ENCODE peak calls at places on chromosomes 6 and 20, in eight cellular contexts. Q, U, V, I, F, B, G and J are unnamed samples.

GRCh38 chr6:42907336-42907735 is 8.5 kb upstream of the PTCRA start:
- DNase-seq in Q (no peak), U (no peak), V (no peak), I (no peak), F (no peak), B (peak; percentile 82), G (no peak), J (no peak)

GRCh38 chr20:33709398-33709797 is 10.7 kb downstream of the PXMP4 start:
- DNase-seq in Q (no peak), U (no peak), V (no peak), I (peak; percentile 30), F (no peak), B (peak; percentile 43), G (no peak), J (no peak)

GRCh38 chr6:150290429-150290828 is 78.4 kb upstream of the IYD start:
- DNase-seq in Q (no peak), U (no peak), V (peak; percentile 68), I (no peak), F (no peak), B (no peak), G (no peak), J (no peak)

GRCh38 chr6:161230339-161230738 is 43.5 kb downstream of the AGPAT4 start:
- DNase-seq in Q (no peak), U (no peak), V (no peak), I (no peak), F (no peak), B (no peak), G (no peak), J (no peak)

GRCh38 chr6:12068899-12069557 is 56.9 kb downstream of the HIVEP1 start:
- DNase-seq in Q (no peak), U (no peak), V (no peak), I (no peak), F (no peak), B (no peak), G (no peak), J (peak; percentile 75)

GRCh38 chr20:4490595-4491280 is 231.0 kb upstream of the PRND start:
- DNase-seq in Q (no peak), U (no peak), V (peak; percentile 17), I (no peak), F (no peak), B (no peak), G (no peak), J (no peak)

GRCh38 chr6:135362124-135362523 is 135.4 kb downstream of the AHI1 start:
- DNase-seq in Q (no peak), U (no peak), V (no peak), I (no peak), F (no peak), B (no peak), G (no peak), J (no peak)

GRCh38 chr6:11381801-11382513 is 149.5 kb upstream of the NEDD9 start:
- DNase-seq in Q (no peak), U (no peak), V (no peak), I (peak; percentile 64), F (peak; percentile 19), B (no peak), G (peak; percentile 31), J (no peak)

GRCh38 chr20:64048402-64049044 is 916 bp downstream of the SOX18 start:
- DNase-seq in Q (no peak), U (no peak), V (peak; percentile 48), I (no peak), F (no peak), B (no peak), G (no peak), J (no peak)

GRCh38 chr6:40755749-40756452 is 168.7 kb upstream of the LRFN2 start:
- DNase-seq in Q (no peak), U (no peak), V (peak; percentile 41), I (peak; percentile 5), F (peak; percentile 41), B (peak; percentile 84), G (no peak), J (no peak)

GRCh38 chr6:35397806-35398418 is 54.2 kb upstream of the FANCE start:
- DNase-seq in Q (no peak), U (no peak), V (no peak), I (no peak), F (no peak), B (no peak), G (no peak), J (peak; percentile 41)

GRCh38 chr6:108671790-108672189 is 111.1 kb downstream of the FOXO3 start:
- DNase-seq in Q (no peak), U (no peak), V (no peak), I (no peak), F (no peak), B (no peak), G (no peak), J (no peak)

GRCh38 chr20:32971703-32972161 is 32.5 kb downstream of the SUN5 start:
- DNase-seq in Q (no peak), U (no peak), V (no peak), I (peak; percentile 34), F (no peak), B (no peak), G (no peak), J (peak; percentile 9)